ENCODE peak calls at places on chromosomes 13 and 19, in five cellular contexts. C is fibroblast of the aortic adventitia, M is HFFc6, V is NCI-H1092, S is A172. N is an unnamed sample.

GRCh38 chr13:41678320-41678719 is 221.0 kb downstream of the RGCC start:
- DNase-seq in M (peak), C (peak), S (peak), V (no peak), N (no peak)

GRCh38 chr13:67769987-67770341 is 539.8 kb upstream of the PCDH9 start:
- DNase-seq in S (peak), V (no peak), C (no peak), M (no peak), N (no peak)

GRCh38 chr13:36965767-36966166 is 33.4 kb downstream of the ALG5 start:
- DNase-seq in C (peak), S (peak), V (no peak), M (peak), N (peak)

GRCh38 chr19:9935409-9936062 is 779 bp downstream of the OLFM2 start:
- DNase-seq in V (no peak), S (no peak), M (no peak), C (no peak), N (no peak)

GRCh38 chr13:29504691-29505090 is 90.8 kb downstream of the SLC7A1 start:
- DNase-seq in S (no peak), M (no peak), C (no peak), V (no peak), N (no peak)

GRCh38 chr13:29740961-29741360 is 109.5 kb downstream of the UBL3 start:
- DNase-seq in V (no peak), S (no peak), C (no peak), M (no peak), N (no peak)

GRCh38 chr13:76016799-76017198 is 380.7 kb downstream of the LMO7 start:
- DNase-seq in C (peak), V (no peak), M (no peak), S (peak), N (no peak)

GRCh38 chr13:58991826-58992477 is 1171.8 kb downstream of the DIAPH3 start:
- DNase-seq in V (no peak), S (no peak), C (no peak), M (no peak), N (peak)

GRCh38 chr19:36009220-36009619 is 607 bp upstream of the SYNE4 start:
- DNase-seq in C (peak), M (peak), S (no peak), V (peak), N (peak)

GRCh38 chr19:51689751-51690358 is 3.3 kb upstream of the SPACA6 start:
- DNase-seq in M (no peak), C (peak), V (no peak), S (no peak), N (no peak)

N was measured in RWPE1.